ENCODE peak calls at places on chromosomes 3 and 15, in four cellular contexts. One of them, this sample, is unnamed.

GRCh38 chr3:119555309-119555735 is 4.1 kb downstream of the CD80 start:
- DNase-seq in activated naive CD4-positive, alpha-beta T cell: no peak
- DNase-seq in anterior cingulate cortex: no peak
- DNase-seq in fibroblast of villous mesenchyme: no peak
- DNase-seq in this sample: no peak

GRCh38 chr15:66765478-66766281 is 63.6 kb downstream of the SMAD6 start:
- DNase-seq in activated naive CD4-positive, alpha-beta T cell: no peak
- DNase-seq in anterior cingulate cortex: no peak
- DNase-seq in fibroblast of villous mesenchyme: peak; percentile 25
- DNase-seq in this sample: no peak

GRCh38 chr3:107068980-107069379 is 308.3 kb upstream of the CCDC54 start:
- DNase-seq in activated naive CD4-positive, alpha-beta T cell: no peak
- DNase-seq in anterior cingulate cortex: no peak
- DNase-seq in fibroblast of villous mesenchyme: peak; percentile 54
- DNase-seq in this sample: peak; percentile 58

GRCh38 chr15:39586387-39587171 is 5.7 kb downstream of the THBS1 start:
- DNase-seq in activated naive CD4-positive, alpha-beta T cell: no peak
- DNase-seq in anterior cingulate cortex: no peak
- DNase-seq in fibroblast of villous mesenchyme: peak; percentile 71
- DNase-seq in this sample: no peak

GRCh38 chr3:2360815-2361214 is 262.1 kb downstream of the CNTN4 start:
- DNase-seq in activated naive CD4-positive, alpha-beta T cell: no peak
- DNase-seq in anterior cingulate cortex: no peak
- DNase-seq in fibroblast of villous mesenchyme: no peak
- DNase-seq in this sample: no peak

GRCh38 chr3:129005526-129006303 is 4.6 kb downstream of the EFCC1 start:
- DNase-seq in activated naive CD4-positive, alpha-beta T cell: no peak
- DNase-seq in anterior cingulate cortex: no peak
- DNase-seq in fibroblast of villous mesenchyme: peak; percentile 65
- DNase-seq in this sample: no peak

GRCh38 chr15:36970522-36970921 is 129.8 kb downstream of the MEIS2 start:
- DNase-seq in activated naive CD4-positive, alpha-beta T cell: no peak
- DNase-seq in anterior cingulate cortex: no peak
- DNase-seq in fibroblast of villous mesenchyme: peak; percentile 25
- DNase-seq in this sample: no peak

GRCh38 chr3:50242371-50242770 is 6.4 kb downstream of the GNAI2 start:
- DNase-seq in activated naive CD4-positive, alpha-beta T cell: no peak
- DNase-seq in anterior cingulate cortex: no peak
- DNase-seq in fibroblast of villous mesenchyme: no peak
- DNase-seq in this sample: no peak

GRCh38 chr3:160134964-160135363 is 90.3 kb upstream of the C3orf80 start:
- DNase-seq in activated naive CD4-positive, alpha-beta T cell: no peak
- DNase-seq in anterior cingulate cortex: no peak
- DNase-seq in fibroblast of villous mesenchyme: peak; percentile 87
- DNase-seq in this sample: no peak

GRCh38 chr3:141466633-141467169 is 20.1 kb upstream of the RASA2 start:
- DNase-seq in activated naive CD4-positive, alpha-beta T cell: no peak
- DNase-seq in anterior cingulate cortex: no peak
- DNase-seq in fibroblast of villous mesenchyme: no peak
- DNase-seq in this sample: no peak

GRCh38 chr15:70772402-70772801 is 9.0 kb upstream of the UACA start:
- DNase-seq in activated naive CD4-positive, alpha-beta T cell: no peak
- DNase-seq in anterior cingulate cortex: no peak
- DNase-seq in fibroblast of villous mesenchyme: no peak
- DNase-seq in this sample: no peak

GRCh38 chr3:74592359-74592758 is 22.1 kb downstream of the CNTN3 start:
- DNase-seq in activated naive CD4-positive, alpha-beta T cell: no peak
- DNase-seq in anterior cingulate cortex: no peak
- DNase-seq in fibroblast of villous mesenchyme: no peak
- DNase-seq in this sample: no peak